ENCODE peak calls at places on chromosome 18, in six cellular contexts. One of them, this sample, is unnamed.

GRCh38 chr18:48230459-48231113 is 178.6 kb downstream of the ZBTB7C start:
- DNase-seq in NCI-H1417 treated with DMSO at 0.1 percent for 48 hours: peak
- DNase-seq in cardiac septum: no peak
- DNase-seq in heart left ventricle: no peak
- DNase-seq in WTC11: peak
- DNase-seq in AG09309: no peak
- DNase-seq in this sample: no peak

GRCh38 chr18:9690418-9691178 is 17.5 kb upstream of the RAB31 start:
- DNase-seq in NCI-H1417 treated with DMSO at 0.1 percent for 48 hours: no peak
- DNase-seq in cardiac septum: no peak
- DNase-seq in heart left ventricle: no peak
- DNase-seq in WTC11: no peak
- DNase-seq in AG09309: no peak
- DNase-seq in this sample: no peak

GRCh38 chr18:59062643-59063006 is 77.1 kb upstream of the SEC11C start:
- DNase-seq in NCI-H1417 treated with DMSO at 0.1 percent for 48 hours: no peak
- DNase-seq in cardiac septum: no peak
- DNase-seq in heart left ventricle: no peak
- DNase-seq in WTC11: no peak
- DNase-seq in AG09309: no peak
- DNase-seq in this sample: no peak

GRCh38 chr18:12701161-12701560 is 1.4 kb downstream of the CEP76 start:
- DNase-seq in NCI-H1417 treated with DMSO at 0.1 percent for 48 hours: no peak
- DNase-seq in cardiac septum: no peak
- DNase-seq in heart left ventricle: no peak
- DNase-seq in WTC11: no peak
- DNase-seq in AG09309: no peak
- DNase-seq in this sample: no peak

GRCh38 chr18:44887227-44887631 is 206.5 kb downstream of the SETBP1 start:
- DNase-seq in NCI-H1417 treated with DMSO at 0.1 percent for 48 hours: no peak
- DNase-seq in cardiac septum: no peak
- DNase-seq in heart left ventricle: no peak
- DNase-seq in WTC11: no peak
- DNase-seq in AG09309: peak
- DNase-seq in this sample: no peak

GRCh38 chr18:42936289-42936688 is 179.2 kb downstream of the RIT2 start:
- DNase-seq in NCI-H1417 treated with DMSO at 0.1 percent for 48 hours: no peak
- DNase-seq in cardiac septum: no peak
- DNase-seq in heart left ventricle: no peak
- DNase-seq in WTC11: no peak
- DNase-seq in AG09309: no peak
- DNase-seq in this sample: no peak

GRCh38 chr18:76471593-76471992 is 23.4 kb downstream of the ZNF516 start:
- DNase-seq in NCI-H1417 treated with DMSO at 0.1 percent for 48 hours: no peak
- DNase-seq in cardiac septum: no peak
- DNase-seq in heart left ventricle: no peak
- DNase-seq in WTC11: no peak
- DNase-seq in AG09309: no peak
- DNase-seq in this sample: no peak

GRCh38 chr18:69401475-69402218 is 959 bp downstream of the DOK6 start:
- DNase-seq in NCI-H1417 treated with DMSO at 0.1 percent for 48 hours: no peak
- DNase-seq in cardiac septum: no peak
- DNase-seq in heart left ventricle: peak
- DNase-seq in WTC11: peak
- DNase-seq in AG09309: no peak
- DNase-seq in this sample: no peak

This sample was measured in hypothalamus.